ENCODE peak calls at places on chromosomes 7 and 10, in five cellular contexts. N is AG10803, A is HFF-Myc, G is brain microvascular endothelial cell, O is tibial nerve. M is an unnamed sample.

GRCh38 chr10:105691811-105692210 is 1050.7 kb downstream of the SORCS3 start:
- DNase-seq in N (no peak), A (no peak), G (no peak), O (peak), M (no peak)

GRCh38 chr10:77049896-77050295 is 587.7 kb downstream of the KCNMA1 start:
- DNase-seq in N (peak), A (no peak), G (peak), O (no peak), M (no peak)

GRCh38 chr7:99446096-99446495 is 7.4 kb downstream of the CPSF4 start:
- DNase-seq in N (no peak), A (no peak), G (no peak), O (no peak), M (no peak)

GRCh38 chr10:61175331-61175730 is 231.3 kb upstream of the RHOBTB1 start:
- DNase-seq in N (peak), A (peak), G (no peak), O (peak), M (peak)

GRCh38 chr7:25069900-25070443 is 55.1 kb downstream of the CYCS start:
- DNase-seq in N (peak), A (peak), G (peak), O (peak), M (peak)

GRCh38 chr7:66078067-66078466 is 2.4 kb downstream of the ASL start:
- DNase-seq in N (no peak), A (no peak), G (no peak), O (no peak), M (no peak)

GRCh38 chr7:101815826-101816488 is 1.5 kb upstream of the CUX1 start:
- DNase-seq in N (peak), A (no peak), G (peak), O (peak), M (peak)

GRCh38 chr7:15461576-15461975 is 100.2 kb downstream of the AGMO start:
- DNase-seq in N (peak), A (peak), G (peak), O (no peak), M (peak)

GRCh38 chr10:42983595-42983990 is 93.3 kb upstream of the RET start:
- DNase-seq in N (no peak), A (no peak), G (no peak), O (no peak), M (no peak)

GRCh38 chr7:90706067-90706716 is 110.1 kb downstream of the CDK14 start:
- DNase-seq in N (no peak), A (no peak), G (no peak), O (no peak), M (no peak)

GRCh38 chr10:31100176-31100575 is 68.5 kb upstream of the ZNF438 start:
- DNase-seq in N (no peak), A (no peak), G (no peak), O (no peak), M (no peak)

GRCh38 chr7:154994996-154995395 is 7.9 kb downstream of the PAXIP1 start:
- DNase-seq in N (no peak), A (no peak), G (no peak), O (no peak), M (no peak)

GRCh38 chr7:39567294-39567693 is 1.1 kb downstream of the YAE1 start:
- DNase-seq in N (no peak), A (no peak), G (no peak), O (no peak), M (peak)

GRCh38 chr10:110789604-110790428 is 81.9 kb upstream of the PDCD4 start:
- DNase-seq in N (no peak), A (no peak), G (no peak), O (no peak), M (no peak)

GRCh38 chr10:128998101-128998500 is 468.9 kb upstream of the MGMT start:
- DNase-seq in N (no peak), A (no peak), G (no peak), O (no peak), M (no peak)

GRCh38 chr7:24842449-24843241 is 85.4 kb upstream of the GSDME start:
- DNase-seq in N (no peak), A (no peak), G (no peak), O (no peak), M (peak)

GRCh38 chr7:93715234-93715633 is 140.7 kb upstream of the CALCR start:
- DNase-seq in N (peak), A (peak), G (peak), O (peak), M (peak)

GRCh38 chr7:115056019-115056418 is 134.1 kb downstream of the MDFIC start:
- DNase-seq in N (no peak), A (no peak), G (no peak), O (no peak), M (no peak)

GRCh38 chr10:101124933-101125332 is 6.2 kb upstream of the TLX1 start:
- DNase-seq in N (no peak), A (no peak), G (no peak), O (no peak), M (no peak)

GRCh38 chr7:44985900-44986217 is 7.0 kb upstream of the MYO1G start:
- DNase-seq in N (no peak), A (no peak), G (no peak), O (no peak), M (no peak)

DNA sequence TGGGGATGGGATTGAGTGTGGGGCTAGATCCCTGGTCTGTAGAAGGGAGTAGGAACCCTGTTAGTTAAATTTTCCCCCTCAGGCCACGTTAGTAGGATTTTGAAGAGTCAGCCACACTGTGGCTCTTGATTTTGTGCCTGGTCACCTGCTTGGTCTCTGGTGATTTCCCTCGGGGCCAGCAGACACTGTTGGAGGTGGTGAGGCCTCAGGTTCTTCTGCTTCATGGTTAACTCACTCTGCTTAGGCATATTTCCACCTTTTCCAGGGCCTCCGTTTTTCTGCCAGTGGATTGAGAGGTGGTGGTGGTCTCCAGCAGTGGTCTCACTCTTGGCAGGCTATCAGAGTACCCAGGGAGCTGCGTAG is 4.1 kb downstream of the TSPAN14 start:
- DNase-seq in N (no peak), A (no peak), G (no peak), O (no peak), M (no peak)
- H3K4me3 ChIP-seq in N (no peak), A (peak), G (no peak), O (no peak), M (no peak)

DNA sequence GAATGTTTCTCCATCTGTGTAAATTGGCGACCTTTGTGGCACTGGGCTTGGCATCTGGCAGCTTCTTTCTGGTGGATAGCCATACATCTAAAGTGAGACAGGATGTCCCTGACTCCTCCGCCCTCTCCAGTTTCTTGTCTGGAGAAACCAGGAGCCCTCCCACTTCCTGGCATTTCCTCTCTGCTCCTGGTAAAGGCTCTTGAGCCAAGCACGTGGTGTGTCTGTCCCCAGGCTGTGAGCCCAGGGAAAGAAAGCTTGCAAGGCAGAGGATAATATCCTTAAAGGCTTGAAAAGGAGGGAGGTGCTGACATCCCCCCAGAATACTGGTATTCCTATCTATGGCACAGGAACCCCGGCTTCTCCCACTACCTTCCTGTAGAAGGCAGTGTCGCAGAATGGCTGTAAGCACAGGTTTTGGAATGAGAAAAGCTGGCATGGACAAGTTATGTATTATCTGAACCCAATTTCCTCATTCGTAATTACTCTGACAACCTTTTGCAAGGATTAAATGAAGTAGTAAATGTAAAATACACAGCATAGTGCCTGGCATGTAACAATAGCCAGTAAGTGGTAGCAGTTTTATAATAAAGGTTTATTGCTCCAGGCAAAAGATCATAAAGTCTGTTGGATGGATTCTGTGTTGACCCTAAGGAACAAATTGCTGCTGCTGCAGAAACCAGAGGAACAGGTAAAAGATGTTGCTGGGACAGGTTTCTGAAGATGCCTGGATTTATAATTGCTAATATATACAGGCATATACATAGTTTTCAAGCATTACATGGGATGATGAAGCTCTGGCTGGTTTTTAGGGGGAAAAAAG is 11.8 kb upstream of the ACSL5 start:
- DNase-seq in N (peak), A (peak), G (no peak), O (peak), M (peak)
- TF ChIP-seq CTCF in N (no peak), A (no peak), G (peak), O (no peak), M (peak)

GRCh38 chr7:8384901-8385300 is 48.5 kb upstream of the NXPH1 start:
- DNase-seq in N (no peak), A (no peak), G (no peak), O (no peak), M (no peak)
- H3K4me3 ChIP-seq in N (no peak), A (no peak), G (no peak), O (no peak), M (no peak)

DNA sequence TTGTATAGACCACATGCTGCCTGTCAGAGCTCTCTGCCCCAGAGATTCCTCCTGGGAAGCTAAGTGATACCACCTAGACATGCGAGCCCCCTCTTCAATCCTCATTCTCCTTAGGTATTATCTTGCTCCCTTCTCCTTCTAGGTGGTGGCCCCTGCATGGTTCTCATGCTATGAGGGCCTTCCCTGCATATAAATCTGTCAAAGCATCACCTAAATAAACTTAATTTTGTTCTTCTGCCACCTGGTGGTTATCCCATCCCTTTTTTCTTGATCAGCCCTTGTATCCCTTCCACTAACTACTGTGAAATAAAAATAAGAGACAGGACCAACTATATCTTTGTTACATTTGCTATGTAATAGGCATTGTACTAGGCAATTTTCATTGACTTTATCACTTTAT is 242.1 kb downstream of the CDC14C start:
- DNase-seq in N (no peak), A (no peak), G (no peak), O (no peak), M (no peak)
- TF ChIP-seq CTCF in N (peak), A (no peak), G (no peak), O (no peak), M (no peak)

GRCh38 chr7:149240637-149241036 is 1.2 kb downstream of the ZNF212 start:
- DNase-seq in N (no peak), A (no peak), G (no peak), O (no peak), M (no peak)
- H3K4me3 ChIP-seq in N (peak), A (peak), G (peak), O (peak), M (peak)

GRCh38 chr10:91220194-91220953 is at the start of gene PCGF5:
- DNase-seq in N (peak), A (no peak), G (peak), O (peak), M (peak)
- TF ChIP-seq CTCF in N (no peak), A (peak), G (peak), O (peak), M (no peak)

GRCh38 chr10:79452174-79452611 is 6.8 kb upstream of the ZCCHC24 start:
- DNase-seq in N (no peak), A (no peak), G (no peak), O (no peak), M (no peak)
- H3K4me3 ChIP-seq in N (no peak), A (no peak), G (no peak), O (no peak), M (no peak)

GRCh38 chr10:17062493-17063487 is 66.8 kb downstream of the CUBN start:
- DNase-seq in N (peak), A (peak), G (peak), O (peak), M (peak)
- TF ChIP-seq CTCF in N (no peak), A (no peak), G (no peak), O (no peak), M (no peak)

DNA sequence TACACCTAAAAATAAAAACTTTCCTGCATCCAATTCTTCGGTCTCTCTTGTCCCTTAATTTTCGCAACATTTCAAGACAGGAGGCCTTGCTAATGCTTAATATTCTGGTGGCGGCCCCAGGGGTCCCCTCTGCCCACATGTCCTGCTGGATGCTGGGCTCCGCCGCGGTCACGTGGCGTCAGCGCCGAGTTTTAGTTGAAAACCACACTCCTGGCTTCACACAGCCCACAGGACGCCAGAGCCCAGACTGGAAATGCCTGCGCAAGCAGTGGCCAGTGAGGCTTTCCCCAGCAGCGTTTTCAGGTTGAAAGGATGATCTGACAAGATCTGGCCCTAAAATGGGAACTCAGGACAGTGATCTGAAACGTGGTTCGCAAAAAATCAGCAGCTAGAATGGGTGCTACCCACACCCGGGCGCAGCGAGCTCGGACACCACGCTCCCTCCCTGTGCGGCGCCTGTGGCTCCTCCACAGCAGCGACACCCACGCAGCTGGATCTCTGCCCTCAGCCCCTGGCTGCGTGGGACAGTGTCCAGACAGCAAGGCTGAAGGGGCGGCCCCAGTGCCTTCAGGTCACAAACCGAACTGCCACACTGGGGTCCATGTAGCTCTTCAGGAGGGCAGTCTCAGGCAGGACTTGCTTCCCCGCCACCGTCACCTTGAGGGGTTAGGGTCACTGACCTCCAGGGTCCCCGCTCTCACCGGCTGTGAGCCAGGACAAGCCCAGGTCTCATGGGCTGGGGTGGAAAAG is 11.6 kb upstream of the CYREN start:
- DNase-seq in N (no peak), A (no peak), G (no peak), O (no peak), M (no peak)
- H3K4me3 ChIP-seq in N (no peak), A (no peak), G (no peak), O (no peak), M (no peak)

M was measured in fibroblast of mammary gland.